ENCODE peak calls at places on chromosomes 2 and 18, in ten cellular contexts. W is uterus, X is GM10248, M is A549, L is Calu3, C is PC-3, U is RWPE1, A is fibroblast of mammary gland, S is MCF 10A, H is GM23338. B is an unnamed sample.
A peak's percentile ranks its signal among the peaks of the same experiment; 100 is the strongest.

GRCh38 chr2:20382965-20383800 is 32.5 kb upstream of the PUM2 start:
- DNase-seq in U (no peak), W (no peak), H (no peak), L (no peak), X (no peak), S (no peak), A (peak; percentile 52), M (peak; percentile 33), C (peak; percentile 89), B (no peak)

GRCh38 chr2:43332653-43333052 is 106.2 kb upstream of the ZFP36L2 start:
- DNase-seq in A (no peak), C (no peak), X (no peak), U (no peak), H (no peak), W (no peak), S (no peak), M (no peak), L (no peak), B (no peak)

GRCh38 chr18:79523738-79524180 is 128.0 kb downstream of the NFATC1 start:
- DNase-seq in X (peak; percentile 76), C (no peak), S (no peak), L (no peak), H (no peak), M (no peak), W (peak; percentile 15), U (no peak), A (no peak), B (no peak)

GRCh38 chr2:19073522-19073921 is 284.9 kb downstream of the OSR1 start:
- DNase-seq in M (peak; percentile 69), S (peak; percentile 97), C (peak; percentile 91), X (no peak), A (peak; percentile 88), W (no peak), L (peak; percentile 46), H (peak; percentile 41), U (peak; percentile 94), B (no peak)

GRCh38 chr2:223549215-223549614 is 52.9 kb downstream of the SCG2 start:
- DNase-seq in M (peak; percentile 65), U (peak; percentile 96), S (peak; percentile 96), W (no peak), C (peak; percentile 98), H (no peak), A (peak; percentile 98), L (peak; percentile 82), X (no peak), B (peak; percentile 82)

GRCh38 chr2:75277111-75277510 is 77.8 kb upstream of the TACR1 start:
- DNase-seq in C (peak; percentile 65), M (peak; percentile 6), A (peak; percentile 76), L (no peak), S (peak; percentile 13), U (peak; percentile 26), X (no peak), H (no peak), W (no peak), B (peak; percentile 19)

GRCh38 chr2:20524412-20525040 is 77.7 kb downstream of the RHOB start:
- DNase-seq in C (no peak), H (no peak), U (no peak), A (peak; percentile 39), S (no peak), W (peak; percentile 60), X (peak; percentile 65), L (no peak), M (no peak), B (no peak)

GRCh38 chr2:151156431-151156830 is 105.2 kb downstream of the RBM43 start:
- DNase-seq in A (peak; percentile 52), L (no peak), X (no peak), W (no peak), C (no peak), S (no peak), U (no peak), M (no peak), H (no peak), B (no peak)

GRCh38 chr2:42210203-42210602 is 41.0 kb downstream of the EML4 start:
- DNase-seq in X (no peak), U (no peak), L (no peak), H (no peak), W (no peak), A (no peak), S (no peak), C (no peak), M (no peak), B (no peak)

GRCh38 chr2:240207661-240208060 is 67.2 kb upstream of the OTOS start:
- DNase-seq in A (no peak), C (no peak), S (no peak), L (no peak), X (no peak), M (no peak), H (no peak), W (peak; percentile 3), U (no peak), B (no peak)

GRCh38 chr18:10465157-10465990 is 10.9 kb downstream of the APCDD1 start:
- DNase-seq in A (no peak), M (no peak), S (no peak), C (no peak), H (no peak), U (no peak), W (no peak), L (no peak), X (no peak), B (no peak)

GRCh38 chr2:129879614-129880180 is 99.8 kb upstream of the RAB6C start:
- DNase-seq in X (no peak), M (no peak), U (no peak), A (no peak), S (no peak), L (no peak), H (no peak), C (no peak), W (no peak), B (no peak)

GRCh38 chr2:198054299-198054698 is 249.9 kb downstream of the PLCL1 start:
- DNase-seq in C (peak; percentile 14), H (peak; percentile 74), L (peak; percentile 20), X (peak; percentile 37), S (peak; percentile 46), A (peak; percentile 52), M (peak; percentile 30), W (no peak), U (no peak), B (peak; percentile 4)

GRCh38 chr2:190214434-190215194 is 105.0 kb downstream of the HIBCH start:
- DNase-seq in H (peak; percentile 42), W (no peak), X (no peak), A (peak; percentile 83), L (no peak), M (no peak), S (no peak), C (no peak), U (no peak), B (no peak)

GRCh38 chr2:84970956-84971798 is at the start of gene KCMF1:
- DNase-seq in A (peak; percentile 64), S (peak; percentile 69), M (peak; percentile 89), C (peak; percentile 75), L (peak; percentile 84), X (peak; percentile 88), W (peak; percentile 71), H (peak; percentile 73), U (peak; percentile 77), B (no peak)

GRCh38 chr2:112032615-112033457 is 22.2 kb upstream of the TMEM87B start:
- DNase-seq in M (no peak), H (no peak), W (peak; percentile 37), U (peak; percentile 69), L (peak; percentile 74), X (no peak), S (peak; percentile 95), C (peak; percentile 93), A (peak; percentile 91), B (no peak)

GRCh38 chr18:43060020-43060419 is 55.5 kb downstream of the RIT2 start:
- DNase-seq in C (no peak), A (peak; percentile 27), H (no peak), S (no peak), X (no peak), W (no peak), U (no peak), L (no peak), M (no peak), B (no peak)

GRCh38 chr18:74496508-74497307 is 545 bp downstream of the CNDP2 start:
- DNase-seq in W (peak; percentile 41), L (peak; percentile 74), S (peak; percentile 54), U (peak; percentile 58), H (peak; percentile 66), M (peak; percentile 51), C (peak; percentile 39), A (peak; percentile 43), X (no peak), B (no peak)
- TF ChIP-seq CTCF in W (no peak), L (no peak), S (no peak), U (no peak), H (no peak), M (no peak), C (no peak), A (no peak), X (no peak), B (peak; percentile 24)

DNA sequence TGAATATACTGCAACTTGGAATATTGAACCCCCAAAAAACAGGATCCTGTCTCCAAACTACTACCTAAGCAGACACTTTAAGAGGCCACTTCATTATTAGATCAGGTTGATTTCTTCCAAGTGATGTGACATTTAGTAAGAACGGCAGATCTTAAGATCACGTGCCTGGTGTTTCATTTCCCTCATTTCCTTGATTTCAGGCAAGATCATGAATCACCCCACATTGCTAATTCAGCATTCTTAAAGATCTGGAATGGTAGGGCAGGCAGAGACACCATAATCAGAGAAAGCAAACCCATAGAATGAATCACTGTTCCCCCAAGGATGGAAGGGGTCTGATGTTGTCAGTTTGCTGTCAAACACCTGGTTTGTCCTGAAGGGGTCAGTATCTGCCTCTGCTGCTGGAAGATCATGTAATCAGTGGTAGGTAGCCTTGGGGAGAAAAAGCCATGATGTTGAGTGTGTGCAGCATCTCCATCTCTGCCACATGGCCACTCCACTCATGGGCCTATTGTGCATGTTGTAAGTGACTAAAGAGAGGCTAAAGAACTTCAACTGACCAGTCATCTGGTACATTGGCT is 133.9 kb downstream of the ARHGAP15 start:
- DNase-seq in L (peak; percentile 1), S (peak; percentile 9), U (no peak), M (peak; percentile 5), C (peak; percentile 15), H (peak; percentile 58), X (no peak), W (no peak), A (peak; percentile 15), B (no peak)
- TF ChIP-seq CTCF in L (no peak), S (no peak), U (no peak), M (no peak), C (peak; percentile 44), H (peak; percentile 61), X (no peak), W (no peak), A (peak; percentile 30), B (no peak)

GRCh38 chr2:11534746-11535484 is 1.1 kb downstream of the GREB1 start:
- DNase-seq in S (no peak), U (no peak), M (no peak), H (peak; percentile 81), X (no peak), C (no peak), L (no peak), A (no peak), W (no peak), B (no peak)
- TF ChIP-seq CTCF in S (peak; percentile 31), U (no peak), M (no peak), H (peak; percentile 82), X (no peak), C (peak; percentile 47), L (no peak), A (peak; percentile 26), W (no peak), B (no peak)

GRCh38 chr2:88627055-88627855 is at the start of gene EIF2AK3:
- DNase-seq in A (peak; percentile 100), H (peak; percentile 100), M (peak; percentile 100), S (peak; percentile 100), C (peak; percentile 100), W (peak; percentile 99), U (peak; percentile 100), X (peak; percentile 93), L (peak; percentile 96), B (peak; percentile 100)
- TF ChIP-seq CTCF in A (no peak), H (no peak), M (no peak), S (no peak), C (no peak), W (peak; percentile 1), U (no peak), X (no peak), L (peak; percentile 32), B (no peak)

GRCh38 chr2:226831266-226831665 is 4.6 kb upstream of the RHBDD1 start:
- DNase-seq in S (no peak), M (no peak), X (no peak), W (no peak), L (no peak), H (no peak), U (no peak), C (no peak), A (peak; percentile 48), B (no peak)
- TF ChIP-seq CTCF in S (no peak), M (no peak), X (no peak), W (no peak), L (no peak), H (no peak), U (no peak), C (no peak), A (no peak), B (no peak)